ENCODE peak calls at places on chromosomes 12 and 14, in eight cellular contexts. One of them, this sample, is unnamed.
A peak's percentile ranks its signal among the peaks of the same experiment; 100 is the strongest.

GRCh38 chr14:89340200-89340667 is 76.8 kb downstream of the FOXN3 start:
- DNase-seq in HCT116: no peak
- DNase-seq in stomach: no peak
- DNase-seq in Panc1: no peak
- DNase-seq in transverse colon: no peak
- DNase-seq in K562: no peak
- DNase-seq in spleen: no peak
- DNase-seq in HepG2: peak; percentile 76
- DNase-seq in this sample: no peak

GRCh38 chr12:69059465-69060457 is 126.8 kb upstream of the CPM start:
- DNase-seq in HCT116: peak; percentile 86
- DNase-seq in stomach: no peak
- DNase-seq in Panc1: peak; percentile 36
- DNase-seq in transverse colon: no peak
- DNase-seq in K562: no peak
- DNase-seq in spleen: no peak
- DNase-seq in HepG2: no peak
- DNase-seq in this sample: no peak

GRCh38 chr14:94157195-94157594 is 16.9 kb upstream of the PPP4R4 start:
- DNase-seq in HCT116: no peak
- DNase-seq in stomach: no peak
- DNase-seq in Panc1: no peak
- DNase-seq in transverse colon: no peak
- DNase-seq in K562: no peak
- DNase-seq in spleen: no peak
- DNase-seq in HepG2: no peak
- DNase-seq in this sample: no peak

GRCh38 chr12:64452559-64453329 is 824 bp downstream of the TBK1 start:
- DNase-seq in HCT116: peak; percentile 52
- DNase-seq in stomach: peak; percentile 33
- DNase-seq in Panc1: no peak
- DNase-seq in transverse colon: peak; percentile 9
- DNase-seq in K562: no peak
- DNase-seq in spleen: no peak
- DNase-seq in HepG2: peak; percentile 52
- DNase-seq in this sample: no peak

GRCh38 chr14:102138935-102139247 is 806 bp upstream of the WDR20 start:
- DNase-seq in HCT116: no peak
- DNase-seq in stomach: no peak
- DNase-seq in Panc1: no peak
- DNase-seq in transverse colon: no peak
- DNase-seq in K562: no peak
- DNase-seq in spleen: no peak
- DNase-seq in HepG2: no peak
- DNase-seq in this sample: no peak

GRCh38 chr12:3241621-3242020 is 164.4 kb downstream of the TSPAN9 start:
- DNase-seq in HCT116: no peak
- DNase-seq in stomach: no peak
- DNase-seq in Panc1: no peak
- DNase-seq in transverse colon: no peak
- DNase-seq in K562: no peak
- DNase-seq in spleen: no peak
- DNase-seq in HepG2: peak; percentile 60
- DNase-seq in this sample: no peak

GRCh38 chr14:96484391-96484790 is 17.8 kb upstream of the PAPOLA start:
- DNase-seq in HCT116: no peak
- DNase-seq in stomach: no peak
- DNase-seq in Panc1: no peak
- DNase-seq in transverse colon: no peak
- DNase-seq in K562: no peak
- DNase-seq in spleen: no peak
- DNase-seq in HepG2: no peak
- DNase-seq in this sample: no peak

GRCh38 chr12:132161046-132161781 is 17.0 kb downstream of the NOC4L start:
- DNase-seq in HCT116: peak; percentile 39
- DNase-seq in stomach: no peak
- DNase-seq in Panc1: no peak
- DNase-seq in transverse colon: no peak
- DNase-seq in K562: no peak
- DNase-seq in spleen: peak; percentile 45
- DNase-seq in HepG2: no peak
- DNase-seq in this sample: no peak

GRCh38 chr14:69037790-69038448 is 58.8 kb upstream of the ACTN1 start:
- DNase-seq in HCT116: no peak
- DNase-seq in stomach: no peak
- DNase-seq in Panc1: no peak
- DNase-seq in transverse colon: no peak
- DNase-seq in K562: no peak
- DNase-seq in spleen: no peak
- DNase-seq in HepG2: no peak
- DNase-seq in this sample: no peak

GRCh38 chr12:31318870-31319269 is 7.1 kb downstream of the SINHCAF start:
- DNase-seq in HCT116: no peak
- DNase-seq in stomach: no peak
- DNase-seq in Panc1: no peak
- DNase-seq in transverse colon: no peak
- DNase-seq in K562: no peak
- DNase-seq in spleen: no peak
- DNase-seq in HepG2: no peak
- DNase-seq in this sample: no peak

GRCh38 chr12:31316964-31317363 is 9.0 kb downstream of the SINHCAF start:
- DNase-seq in HCT116: no peak
- DNase-seq in stomach: no peak
- DNase-seq in Panc1: no peak
- DNase-seq in transverse colon: no peak
- DNase-seq in K562: no peak
- DNase-seq in spleen: no peak
- DNase-seq in HepG2: no peak
- DNase-seq in this sample: no peak

GRCh38 chr12:31315779-31316465 is 10.0 kb downstream of the SINHCAF start:
- DNase-seq in HCT116: no peak
- DNase-seq in stomach: no peak
- DNase-seq in Panc1: no peak
- DNase-seq in transverse colon: no peak
- DNase-seq in K562: no peak
- DNase-seq in spleen: no peak
- DNase-seq in HepG2: no peak
- DNase-seq in this sample: no peak

GRCh38 chr12:31315089-31315725 is 10.7 kb downstream of the SINHCAF start:
- DNase-seq in HCT116: no peak
- DNase-seq in stomach: no peak
- DNase-seq in Panc1: no peak
- DNase-seq in transverse colon: no peak
- DNase-seq in K562: no peak
- DNase-seq in spleen: no peak
- DNase-seq in HepG2: no peak
- DNase-seq in this sample: no peak

GRCh38 chr12:31317471-31318397 is 8.2 kb downstream of the SINHCAF start:
- DNase-seq in HCT116: no peak
- DNase-seq in stomach: no peak
- DNase-seq in Panc1: no peak
- DNase-seq in transverse colon: no peak
- DNase-seq in K562: no peak
- DNase-seq in spleen: no peak
- DNase-seq in HepG2: no peak
- DNase-seq in this sample: no peak
- TF ChIP-seq POLR2AphosphoS5 in HCT116: no peak
- TF ChIP-seq POLR2AphosphoS5 in stomach: no peak
- TF ChIP-seq POLR2AphosphoS5 in Panc1: no peak
- TF ChIP-seq POLR2AphosphoS5 in transverse colon: no peak
- TF ChIP-seq POLR2AphosphoS5 in K562: no peak
- TF ChIP-seq POLR2AphosphoS5 in spleen: no peak
- TF ChIP-seq POLR2AphosphoS5 in HepG2: no peak
- TF ChIP-seq POLR2AphosphoS5 in this sample: no peak

DNA sequence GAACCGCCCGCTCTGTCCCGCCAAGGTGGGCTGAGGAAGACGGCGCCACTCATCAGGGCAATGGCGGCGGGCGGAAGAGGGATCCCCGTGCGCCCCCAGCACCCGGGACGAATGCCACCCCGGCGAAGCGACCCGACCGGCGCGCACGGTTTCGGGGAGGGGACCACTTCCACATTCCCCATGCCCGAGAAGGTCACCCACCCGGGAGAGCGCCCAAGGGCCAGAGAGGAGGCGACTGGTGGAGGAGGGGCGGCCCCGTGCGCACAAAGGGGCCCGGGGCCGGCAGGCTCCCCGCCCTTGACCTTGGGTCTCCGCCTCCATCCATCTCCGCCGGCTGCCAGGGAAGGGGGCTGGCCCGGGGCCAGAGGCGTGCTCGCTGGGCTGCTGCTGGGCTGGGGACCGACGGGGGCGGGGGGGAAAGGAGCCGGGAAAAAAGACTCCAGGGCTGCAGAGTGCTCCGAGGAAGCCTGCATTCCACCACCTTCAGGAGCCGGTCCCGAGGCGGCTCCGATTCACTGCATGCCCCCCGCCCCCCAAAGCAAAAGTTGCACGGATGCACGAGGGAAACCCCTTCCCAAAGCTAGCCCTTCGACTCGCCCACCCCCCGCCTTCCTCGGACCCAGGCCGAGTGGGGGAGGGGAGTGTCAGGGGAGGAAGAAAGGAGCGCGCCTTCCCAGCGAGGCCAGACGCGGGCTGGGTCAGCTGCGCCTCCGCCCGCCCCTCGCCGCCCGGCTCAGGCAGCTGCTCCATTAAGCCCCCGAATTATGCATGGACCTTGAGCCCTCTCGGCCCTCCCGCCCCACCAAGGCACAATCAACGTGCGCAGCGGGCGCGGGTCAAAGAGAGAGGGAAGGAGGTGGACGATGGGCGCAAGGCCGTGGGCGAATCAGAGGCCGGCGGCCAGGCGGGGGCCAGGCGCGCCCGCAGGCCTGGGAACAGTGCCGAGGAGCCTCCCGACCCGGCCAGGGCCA is 26.2 kb downstream of the BCL11B start:
- DNase-seq in HCT116: no peak
- DNase-seq in stomach: no peak
- DNase-seq in Panc1: no peak
- DNase-seq in transverse colon: no peak
- DNase-seq in K562: no peak
- DNase-seq in spleen: peak; percentile 71
- DNase-seq in HepG2: no peak
- DNase-seq in this sample: peak; percentile 67
- H3K27ac ChIP-seq in HCT116: no peak overlapping the region
- H3K27ac ChIP-seq in stomach: no peak overlapping the region
- H3K27ac ChIP-seq in Panc1: no peak overlapping the region
- H3K27ac ChIP-seq in transverse colon: peak overlapping the region; percentile 13
- H3K27ac ChIP-seq in K562: no peak overlapping the region
- H3K27ac ChIP-seq in spleen: peak overlapping the region; percentile 54
- H3K27ac ChIP-seq in HepG2: no peak overlapping the region
- H3K27ac ChIP-seq in this sample: peak overlapping the region; percentile 84

DNA sequence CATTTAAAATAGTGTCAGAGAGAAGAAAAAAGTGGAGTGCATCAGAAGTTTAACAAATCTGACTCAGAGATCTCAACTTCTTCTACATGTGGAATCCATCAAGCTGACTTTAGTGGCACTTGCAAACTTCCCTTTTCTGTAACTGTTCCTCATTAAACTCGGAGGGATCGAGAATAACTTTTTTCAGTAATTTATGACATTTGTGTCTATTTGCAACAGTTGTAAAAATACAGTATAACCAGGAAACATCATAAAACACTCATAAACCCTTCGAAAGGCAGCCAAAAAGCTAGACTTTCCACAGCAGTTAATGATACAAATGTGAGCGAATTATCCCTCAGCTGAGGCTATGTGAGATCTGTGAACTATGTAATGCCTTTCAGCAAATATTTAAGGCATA is 1936.8 kb upstream of the SEL1L start:
- DNase-seq in HCT116: no peak
- DNase-seq in stomach: no peak
- DNase-seq in Panc1: no peak
- DNase-seq in transverse colon: no peak
- DNase-seq in K562: no peak
- DNase-seq in spleen: no peak
- DNase-seq in HepG2: no peak
- DNase-seq in this sample: no peak
- TF ChIP-seq POLR2AphosphoS5 in HCT116: no peak
- TF ChIP-seq POLR2AphosphoS5 in stomach: no peak
- TF ChIP-seq POLR2AphosphoS5 in Panc1: no peak
- TF ChIP-seq POLR2AphosphoS5 in transverse colon: no peak
- TF ChIP-seq POLR2AphosphoS5 in K562: no peak
- TF ChIP-seq POLR2AphosphoS5 in spleen: no peak
- TF ChIP-seq POLR2AphosphoS5 in HepG2: no peak
- TF ChIP-seq POLR2AphosphoS5 in this sample: no peak

DNA sequence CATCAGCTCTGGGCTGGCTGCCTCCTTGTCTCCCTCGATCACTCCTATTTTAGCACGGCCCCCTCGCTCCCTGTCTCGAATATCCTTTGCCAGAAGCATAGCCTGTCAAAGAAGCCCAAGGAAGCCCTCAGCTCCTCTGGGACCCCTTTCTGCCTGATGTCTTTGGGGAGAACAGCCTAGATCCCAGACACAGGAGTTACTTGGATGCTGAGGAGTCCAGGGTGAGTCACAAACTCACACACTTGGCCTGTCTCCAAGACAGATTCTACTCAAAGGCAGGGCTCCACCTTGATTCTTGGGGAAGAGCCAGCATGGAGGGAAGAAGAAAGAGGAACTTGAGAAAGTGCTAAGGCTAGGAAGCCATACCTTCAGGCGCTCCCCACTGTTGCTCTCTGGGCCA is 8.1 kb downstream of the AVIL start:
- DNase-seq in HCT116: peak; percentile 34
- DNase-seq in stomach: no peak
- DNase-seq in Panc1: no peak
- DNase-seq in transverse colon: no peak
- DNase-seq in K562: no peak
- DNase-seq in spleen: peak; percentile 25
- DNase-seq in HepG2: no peak
- DNase-seq in this sample: no peak
- H3K27ac ChIP-seq in HCT116: no peak overlapping the region
- H3K27ac ChIP-seq in stomach: no peak overlapping the region
- H3K27ac ChIP-seq in Panc1: no peak overlapping the region
- H3K27ac ChIP-seq in transverse colon: no peak overlapping the region
- H3K27ac ChIP-seq in K562: no peak overlapping the region
- H3K27ac ChIP-seq in spleen: no peak overlapping the region
- H3K27ac ChIP-seq in HepG2: no peak overlapping the region
- H3K27ac ChIP-seq in this sample: no peak overlapping the region

GRCh38 chr12:98060421-98060820 is 455.0 kb upstream of the TMPO start:
- DNase-seq in HCT116: no peak
- DNase-seq in stomach: no peak
- DNase-seq in Panc1: no peak
- DNase-seq in transverse colon: no peak
- DNase-seq in K562: no peak
- DNase-seq in spleen: no peak
- DNase-seq in HepG2: no peak
- DNase-seq in this sample: no peak
- TF ChIP-seq POLR2AphosphoS5 in HCT116: no peak
- TF ChIP-seq POLR2AphosphoS5 in stomach: no peak
- TF ChIP-seq POLR2AphosphoS5 in Panc1: no peak
- TF ChIP-seq POLR2AphosphoS5 in transverse colon: no peak
- TF ChIP-seq POLR2AphosphoS5 in K562: no peak
- TF ChIP-seq POLR2AphosphoS5 in spleen: no peak
- TF ChIP-seq POLR2AphosphoS5 in HepG2: no peak
- TF ChIP-seq POLR2AphosphoS5 in this sample: no peak